ENCODE peak calls at places on chromosomes 13 and 19, in seven cellular contexts. Z is HCT116, P is H1, R is K562, L is GM12878, T is SK-N-SH, D is HepG2. U is an unnamed sample.

GRCh38 chr13:92315265-92315664 is 911.3 kb upstream of the GPC6 start:
- DNase-seq in P (no peak), D (no peak), Z (no peak), T (no peak), L (peak), R (no peak), U (no peak)

GRCh38 chr13:33560722-33561121 is 257.2 kb upstream of the RFC3 start:
- DNase-seq in Z (no peak), P (no peak), T (no peak), D (no peak), L (no peak), R (no peak), U (peak)

GRCh38 chr13:30791354-30791921 is 56.1 kb downstream of the ALOX5AP start:
- DNase-seq in R (no peak), T (peak), D (no peak), Z (no peak), P (no peak), L (no peak), U (no peak)

GRCh38 chr13:99686157-99686572 is 184.9 kb downstream of the TM9SF2 start:
- DNase-seq in T (peak), Z (no peak), L (no peak), R (peak), D (peak), P (peak), U (no peak)

GRCh38 chr19:14375582-14376291 is 5.5 kb upstream of the ADGRE5 start:
- DNase-seq in D (no peak), R (no peak), L (no peak), P (no peak), Z (no peak), T (no peak), U (no peak)

GRCh38 chr13:41622545-41623429 is 165.4 kb downstream of the RGCC start:
- DNase-seq in P (no peak), Z (no peak), L (no peak), R (no peak), T (no peak), D (no peak), U (no peak)

GRCh38 chr19:58355891-58356235 is 2.6 kb upstream of the A1BG start:
- DNase-seq in T (no peak), P (no peak), Z (no peak), D (no peak), L (no peak), R (no peak), U (no peak)

GRCh38 chr13:30847697-30848307 is 58.3 kb upstream of the MEDAG start:
- DNase-seq in R (no peak), Z (no peak), D (no peak), P (no peak), T (no peak), L (peak), U (no peak)

GRCh38 chr19:3576696-3577443 is 4.1 kb downstream of the HMG20B start:
- DNase-seq in T (peak), R (peak), D (no peak), P (peak), L (no peak), Z (no peak), U (no peak)

GRCh38 chr19:45780146-45780447 is 2.2 kb downstream of the DMPK start:
- DNase-seq in D (no peak), L (no peak), Z (no peak), R (no peak), T (no peak), P (no peak), U (no peak)

GRCh38 chr13:25080773-25081172 is 15.2 kb upstream of the PABPC3 start:
- DNase-seq in Z (no peak), L (no peak), D (no peak), P (no peak), R (peak), T (no peak), U (no peak)

GRCh38 chr13:41075034-41075433 is 13.7 kb downstream of the WBP4 start:
- DNase-seq in Z (no peak), L (no peak), T (peak), R (peak), D (no peak), P (no peak), U (no peak)

GRCh38 chr19:51702754-51703654 is 9.9 kb downstream of the SPACA6 start:
- DNase-seq in R (peak), T (peak), Z (no peak), L (no peak), D (no peak), P (peak), U (no peak)

DNA sequence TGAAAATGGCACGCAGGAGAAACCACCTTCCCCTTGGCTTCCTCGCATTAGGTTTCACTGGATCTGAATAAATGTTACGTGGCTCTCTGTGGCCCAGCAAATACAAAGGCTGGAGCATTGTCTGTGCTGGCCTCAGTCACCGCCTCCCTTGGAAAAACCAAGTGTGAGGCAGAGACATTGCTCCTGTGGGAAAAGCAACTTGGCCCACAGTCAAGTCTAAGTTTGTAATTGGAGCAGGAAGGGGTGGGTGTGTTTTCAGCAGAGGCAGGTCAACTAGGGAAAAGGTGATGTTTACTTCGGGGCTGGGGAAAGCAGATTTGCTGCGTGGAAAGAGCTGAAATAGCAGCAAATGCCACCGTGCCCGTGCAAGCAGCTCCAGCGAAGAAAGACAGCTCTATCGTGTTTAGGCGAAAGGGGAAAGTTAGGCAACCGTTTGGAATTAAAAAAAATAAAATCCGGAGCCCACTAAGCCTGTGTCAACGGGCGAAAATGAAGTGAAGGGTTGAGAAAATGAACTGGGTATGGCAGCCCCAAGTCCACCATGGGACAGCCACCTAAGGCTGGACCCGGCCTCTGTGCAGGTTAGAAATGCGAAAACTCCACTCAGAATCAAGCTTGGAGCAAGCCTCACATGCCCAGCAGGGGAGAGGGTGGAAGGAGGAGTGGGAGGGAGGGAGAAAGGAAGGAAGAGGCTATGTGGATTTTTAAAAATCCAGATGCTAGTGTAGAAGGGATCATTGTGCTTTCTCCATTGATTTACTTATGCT is 101.4 kb downstream of the IRS2 start:
- DNase-seq in D (no peak), R (no peak), L (no peak), Z (no peak), P (no peak), T (no peak), U (peak)
- TF ChIP-seq JUND in D (no peak), R (no peak), L (no peak), Z (no peak), P (no peak), T (no peak), U (no peak)

DNA sequence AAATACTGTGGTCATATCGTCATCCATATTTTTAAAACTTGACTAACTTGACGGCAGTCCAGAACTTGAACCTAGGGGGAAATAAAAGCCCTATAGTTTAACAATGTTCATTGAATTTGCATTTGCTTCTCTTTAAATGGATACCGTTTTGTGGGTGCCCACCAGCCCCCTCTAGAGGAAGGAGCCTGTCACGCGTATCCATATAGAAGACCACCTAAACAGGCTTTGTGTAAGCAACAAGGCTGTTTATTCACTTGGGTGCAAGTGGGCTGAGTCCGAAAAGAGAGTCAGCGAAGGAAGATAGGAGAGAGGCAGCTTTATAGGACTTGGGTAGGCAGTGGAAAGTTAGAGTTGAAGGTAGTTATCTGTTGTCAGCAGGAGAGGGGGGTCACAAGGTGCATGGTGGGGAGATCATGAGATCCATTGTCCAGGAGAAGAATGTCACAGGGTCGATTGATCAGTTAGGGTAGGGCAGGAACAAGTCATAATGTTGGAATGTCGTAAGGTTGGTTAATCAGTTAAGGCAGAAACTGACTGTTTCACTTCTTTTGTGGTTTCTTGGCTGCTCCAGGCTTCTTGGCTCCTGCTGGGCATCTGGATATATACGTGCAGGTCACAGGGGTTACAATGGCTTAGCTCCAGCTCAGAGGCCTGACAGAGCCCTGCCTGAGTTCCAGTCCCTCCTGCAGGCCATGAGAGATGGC is 42.5 kb upstream of the ANKRD10 start:
- DNase-seq in L (no peak), T (no peak), P (peak), Z (peak), D (peak), R (no peak), U (no peak)
- TF ChIP-seq JUND in L (no peak), T (no peak), P (no peak), Z (no peak), D (no peak), R (no peak), U (no peak)

DNA sequence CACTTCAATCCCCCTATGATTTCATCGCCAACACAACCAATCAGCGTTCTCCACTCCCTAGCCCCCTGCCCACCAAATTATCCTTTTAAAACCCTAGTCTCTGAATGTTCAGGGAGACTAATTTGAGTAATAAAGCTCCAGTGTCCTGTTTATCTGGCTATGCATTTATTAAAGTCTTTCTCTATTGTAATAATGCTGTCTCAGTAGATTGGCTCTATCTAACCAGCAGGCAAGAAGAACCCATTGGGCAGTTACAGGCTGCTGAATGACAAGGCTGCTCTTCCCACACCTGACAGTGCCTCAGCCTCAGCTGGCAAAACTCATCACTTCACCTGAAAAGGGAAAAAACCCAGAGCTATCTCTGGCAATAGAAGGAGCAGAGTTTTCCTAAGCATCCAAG is 20.2 kb upstream of the CHST8 start:
- DNase-seq in R (no peak), Z (no peak), P (no peak), L (no peak), D (no peak), T (no peak), U (no peak)
- TF ChIP-seq JUND in R (no peak), Z (no peak), P (no peak), L (no peak), D (no peak), T (no peak), U (no peak)

DNA sequence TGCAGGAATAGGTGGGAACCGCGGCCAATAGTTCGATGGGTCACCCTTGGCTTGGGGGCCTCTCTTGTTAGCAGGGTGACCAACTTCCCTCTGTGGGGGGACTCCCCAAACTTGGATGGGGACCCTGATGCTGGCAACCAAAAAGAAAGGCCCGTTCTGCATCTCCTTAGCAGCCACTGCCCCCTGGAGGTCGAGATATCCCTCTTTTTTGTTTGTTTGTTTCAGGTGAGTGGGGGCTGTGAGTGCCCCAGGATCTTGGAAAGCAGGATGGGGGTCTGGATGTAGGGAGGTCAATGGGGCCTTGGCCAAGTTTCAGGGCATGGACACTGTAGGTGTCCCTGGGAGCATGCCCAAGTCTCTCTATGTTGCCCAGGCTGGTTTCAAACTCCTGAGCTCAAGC is 7.7 kb upstream of the CRTC1 start:
- DNase-seq in Z (peak), D (no peak), T (no peak), L (no peak), R (peak), P (peak), U (no peak)
- TF ChIP-seq JUND in Z (no peak), D (no peak), T (no peak), L (no peak), R (no peak), P (no peak), U (no peak)

GRCh38 chr13:88005188-88005587 is 334.0 kb downstream of the SLITRK5 start:
- DNase-seq in L (no peak), P (no peak), D (no peak), Z (no peak), R (no peak), T (no peak), U (peak)
- TF ChIP-seq JUND in L (no peak), P (no peak), D (no peak), Z (no peak), R (no peak), T (no peak), U (no peak)

GRCh38 chr19:29370276-29370675 is 155.5 kb upstream of the VSTM2B start:
- DNase-seq in D (no peak), P (no peak), T (no peak), R (peak), Z (no peak), L (no peak), U (no peak)
- TF ChIP-seq JUND in D (no peak), P (no peak), T (no peak), R (no peak), Z (no peak), L (no peak), U (no peak)